ENCODE peak calls at places on chromosomes 6 and 20, in eight cellular contexts. Z is SJSA1; F is Panc1; J is stomach; G is CD8-positive, alpha-beta memory T cell; Y is PC-3; D is neural progenitor cell; R is heart right ventricle. N is an unnamed sample. For H3K36me3 and H3K4me1, the result is how much of the 10 kb centered on the place peaks cover.

GRCh38 chr20:19992996-19993908 is 23.9 kb upstream of the NAA20 start:
- DNase-seq in J (no peak), Z (peak), G (no peak), D (no peak), R (no peak), F (no peak), Y (peak), N (no peak)

GRCh38 chr6:82015526-82015925 is 232.0 kb downstream of the IBTK start:
- DNase-seq in F (no peak), J (no peak), G (no peak), Y (no peak), D (no peak), R (no peak), Z (no peak), N (no peak)

GRCh38 chr6:108260126-108260808 is 573 bp downstream of the SNX3 start:
- DNase-seq in Y (peak), J (peak), R (no peak), G (no peak), Z (peak), D (peak), F (no peak), N (peak)

GRCh38 chr6:81727876-81728517 is 24.5 kb downstream of the TENT5A start:
- DNase-seq in Z (no peak), D (no peak), Y (peak), J (peak), G (no peak), R (no peak), F (no peak), N (no peak)

GRCh38 chr20:7981374-7981773 is 38.2 kb downstream of the TMX4 start:
- DNase-seq in F (no peak), R (no peak), G (no peak), J (no peak), Y (no peak), D (no peak), Z (no peak), N (no peak)

GRCh38 chr6:95078457-95078856 is 498.9 kb upstream of the MANEA start:
- DNase-seq in D (no peak), J (no peak), F (no peak), Y (no peak), G (no peak), Z (no peak), R (no peak), N (no peak)

GRCh38 chr6:64445038-64445437 is 809.4 kb downstream of the PHF3 start:
- DNase-seq in D (no peak), Z (no peak), G (no peak), R (no peak), F (no peak), J (no peak), Y (no peak), N (no peak)

GRCh38 chr6:15266423-15266996 is 20.6 kb downstream of the JARID2 start:
- DNase-seq in J (no peak), G (no peak), Y (no peak), R (no peak), F (no peak), Z (peak), D (no peak), N (no peak)

GRCh38 chr6:120584111-120584760 is 750.0 kb downstream of the TBC1D32 start:
- DNase-seq in R (no peak), J (no peak), Z (no peak), D (peak), G (no peak), F (no peak), Y (no peak), N (no peak)
- H3K36me3 ChIP-seq in R (under half), J (under half), Z (under half), D (under half), G (under half), F (under half), Y (under half), N (under half)

GRCh38 chr6:156879235-156879995 is 102.2 kb downstream of the ARID1B start:
- DNase-seq in G (no peak), Y (no peak), D (no peak), R (no peak), Z (no peak), J (no peak), F (no peak), N (no peak)

GRCh38 chr6:156881687-156882629 is 104.8 kb downstream of the ARID1B start:
- DNase-seq in F (no peak), G (no peak), R (no peak), Z (no peak), D (no peak), J (no peak), Y (no peak), N (no peak)

GRCh38 chr6:156883497-156884252 is 106.5 kb downstream of the ARID1B start:
- DNase-seq in D (no peak), F (no peak), Z (no peak), G (peak), Y (no peak), J (peak), R (no peak), N (no peak)

GRCh38 chr6:156878688-156879087 is 101.5 kb downstream of the ARID1B start:
- DNase-seq in G (no peak), D (no peak), J (no peak), Z (no peak), Y (no peak), F (no peak), R (no peak), N (no peak)

DNA sequence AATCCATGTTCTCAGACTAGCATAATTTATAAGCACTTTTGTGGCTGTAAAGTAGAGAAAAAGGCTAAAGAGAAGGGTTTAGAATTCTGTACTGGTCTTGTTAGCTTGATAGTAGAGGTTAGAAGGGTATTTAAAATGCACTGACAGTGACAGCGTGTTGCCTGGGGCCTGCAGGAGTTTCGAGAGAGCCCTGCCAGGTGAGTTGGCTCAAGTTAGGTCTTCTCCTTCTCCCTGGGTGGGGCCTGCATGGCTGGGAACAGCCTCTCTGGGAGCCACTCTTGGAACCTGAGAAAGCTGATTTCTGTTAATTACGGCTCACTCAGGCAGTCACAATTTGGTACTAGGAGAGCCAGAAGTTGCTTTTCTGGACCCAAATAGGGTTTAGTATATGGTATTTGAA is 103.7 kb downstream of the ARID1B start:
- DNase-seq in J (peak), F (no peak), G (no peak), D (no peak), R (no peak), Z (no peak), Y (no peak), N (no peak)
- H3K4me1 ChIP-seq in J (half or more), F (under half), G (under half), D (under half), R (half or more), Z (under half), Y (under half), N (under half)

DNA sequence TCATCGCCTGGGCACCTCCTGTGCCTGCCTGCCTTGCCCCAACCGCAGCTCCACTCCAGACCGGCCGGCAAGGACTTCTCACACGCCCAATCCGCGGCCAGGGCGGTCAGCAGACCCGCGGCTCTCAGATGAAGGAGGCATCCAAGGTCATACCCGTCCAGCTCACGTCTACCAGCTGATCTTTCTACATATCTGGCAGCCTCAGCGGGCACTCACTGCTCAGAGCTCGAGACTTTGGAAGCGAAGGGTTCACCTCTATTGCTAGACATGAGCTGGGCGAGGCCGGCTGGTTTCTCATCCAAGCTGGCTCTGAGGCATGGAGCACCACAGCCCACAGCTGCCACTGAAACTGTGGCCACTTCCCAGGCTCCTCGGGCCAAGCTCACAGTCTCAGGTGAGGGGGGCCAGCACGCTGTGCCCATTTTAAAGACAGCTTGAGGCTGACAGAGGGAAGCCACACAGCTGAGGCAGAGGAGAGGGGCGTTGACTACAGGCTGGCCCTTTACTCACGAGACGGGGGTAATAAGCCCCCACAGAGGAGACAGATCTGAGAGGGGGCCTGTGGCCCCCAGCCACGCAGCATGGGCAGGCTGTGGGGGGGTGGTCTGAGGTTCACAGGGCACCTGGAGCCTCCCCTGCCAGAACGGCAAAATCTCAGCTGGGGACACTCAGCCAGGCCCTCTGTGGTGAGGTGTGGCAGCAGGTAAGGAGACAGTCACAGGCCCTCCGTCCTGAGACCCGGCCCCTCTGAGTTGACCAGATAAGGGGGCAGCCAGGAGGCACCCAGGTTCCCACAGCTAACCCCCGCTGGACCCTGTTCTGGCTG is 2.0 kb downstream of the LAMA5 start:
- DNase-seq in Z (no peak), R (peak), J (peak), Y (no peak), F (no peak), G (no peak), D (no peak), N (no peak)
- H3K36me3 ChIP-seq in Z (under half), R (under half), J (under half), Y (under half), F (under half), G (under half), D (under half), N (under half)

DNA sequence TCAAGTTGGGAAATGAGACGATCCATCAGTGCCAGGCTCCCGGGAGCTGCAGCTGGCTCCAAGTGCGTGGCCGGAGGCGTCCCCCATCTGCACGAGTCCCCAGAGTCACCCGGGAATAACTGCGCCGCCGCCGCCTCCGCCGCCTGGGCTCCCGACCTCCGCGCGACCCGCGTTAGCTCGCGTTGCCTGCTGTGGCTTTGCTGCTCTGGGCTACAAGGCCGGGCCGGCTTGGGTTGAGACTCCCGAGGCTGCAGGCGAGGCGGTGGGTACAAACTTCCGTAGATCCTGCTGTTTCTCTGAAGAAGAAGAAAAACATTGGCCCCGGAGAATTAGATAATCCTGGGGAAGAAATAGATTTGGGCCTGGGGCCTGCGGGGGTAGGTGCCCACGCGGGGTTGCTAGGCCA is 7.4 kb upstream of the LAMP5 start:
- DNase-seq in J (no peak), Y (no peak), G (no peak), Z (no peak), D (peak), R (peak), F (no peak), N (no peak)
- H3K4me1 ChIP-seq in J (under half), Y (under half), G (under half), Z (under half), D (under half), R (under half), F (under half), N (under half)

GRCh38 chr20:35030136-35030535 is 62.5 kb downstream of the TRPC4AP start:
- DNase-seq in G (no peak), Y (no peak), R (no peak), D (no peak), F (no peak), J (no peak), Z (no peak), N (no peak)
- H3K36me3 ChIP-seq in G (under half), Y (under half), R (half or more), D (under half), F (under half), J (under half), Z (half or more), N (under half)

DNA sequence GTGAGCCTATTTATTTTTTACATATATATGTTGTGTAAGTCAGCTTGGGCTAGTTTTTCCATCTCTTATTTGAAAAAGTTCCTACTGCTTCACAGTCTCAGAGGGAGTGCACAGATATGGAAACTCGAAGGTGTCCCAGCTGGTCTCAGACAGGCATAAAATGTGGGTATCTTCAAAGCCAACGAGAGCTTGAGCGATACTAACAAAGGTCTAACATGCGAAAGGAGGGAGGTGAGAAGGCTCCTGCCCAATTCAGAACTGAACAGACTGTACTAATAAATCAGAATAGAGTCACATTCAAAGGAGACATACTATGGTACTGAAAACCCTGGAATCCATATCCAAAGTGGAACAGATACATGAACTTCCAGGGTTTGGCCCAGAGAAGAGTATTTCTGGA is 113.0 kb downstream of the PREX1 start:
- DNase-seq in F (no peak), G (no peak), J (no peak), D (no peak), Z (no peak), Y (no peak), R (no peak), N (no peak)
- H3K4me1 ChIP-seq in F (under half), G (half or more), J (under half), D (under half), Z (under half), Y (under half), R (half or more), N (under half)

GRCh38 chr6:18388942-18389341 is 1.8 kb downstream of the RNF144B start:
- DNase-seq in D (no peak), R (no peak), Z (peak), J (no peak), G (no peak), Y (peak), F (peak), N (no peak)

GRCh38 chr6:18387061-18387721 is at the start of gene RNF144B:
- DNase-seq in D (peak), J (peak), R (peak), F (peak), Y (peak), Z (peak), G (peak), N (peak)

GRCh38 chr6:18386302-18386976 is 711 bp upstream of the RNF144B start:
- DNase-seq in F (no peak), G (no peak), Z (no peak), D (peak), J (peak), Y (no peak), R (peak), N (no peak)

GRCh38 chr6:18389479-18389878 is 2.3 kb downstream of the RNF144B start:
- DNase-seq in D (no peak), F (no peak), G (no peak), R (no peak), Y (peak), Z (no peak), J (no peak), N (no peak)

DNA sequence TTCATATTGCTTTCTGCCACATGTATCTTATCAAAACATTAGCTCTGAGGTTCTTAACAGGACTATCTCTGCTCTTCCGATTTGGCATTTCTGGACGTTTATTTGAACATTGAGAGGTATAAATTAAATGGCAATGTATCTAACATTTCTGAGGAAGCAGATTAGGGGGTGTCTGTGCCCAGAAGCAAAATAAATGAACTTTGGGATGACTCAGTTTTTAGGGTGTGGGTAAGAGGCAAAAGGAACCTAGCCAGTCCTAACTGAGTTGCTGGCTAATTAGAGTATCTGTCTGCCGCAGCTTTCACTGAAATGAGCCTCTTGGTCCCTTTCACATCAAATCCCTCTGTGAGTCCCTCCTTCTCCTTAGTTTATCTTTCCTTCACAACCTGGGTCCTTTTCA is 1.1 kb downstream of the RNF144B start:
- DNase-seq in Z (peak), R (no peak), F (no peak), D (no peak), J (no peak), Y (peak), G (no peak), N (no peak)
- H3K36me3 ChIP-seq in Z (under half), R (under half), F (under half), D (under half), J (under half), Y (under half), G (under half), N (under half)

GRCh38 chr6:36066817-36067216 is 39.2 kb downstream of the MAPK14 start:
- DNase-seq in D (no peak), R (no peak), G (no peak), Z (no peak), J (no peak), Y (no peak), F (no peak), N (no peak)
- H3K4me1 ChIP-seq in D (under half), R (half or more), G (under half), Z (under half), J (under half), Y (under half), F (under half), N (under half)

GRCh38 chr6:43193929-43194328 is 11.9 kb downstream of the CUL9 start:
- DNase-seq in Y (no peak), R (no peak), J (no peak), D (no peak), F (no peak), Z (no peak), G (no peak), N (no peak)

GRCh38 chr6:43188426-43188825 is 6.4 kb downstream of the CUL9 start:
- DNase-seq in J (no peak), Z (no peak), F (no peak), D (no peak), R (no peak), Y (no peak), G (no peak), N (no peak)

GRCh38 chr6:43196337-43196736 is 14.3 kb downstream of the CUL9 start:
- DNase-seq in Y (no peak), D (no peak), F (no peak), J (no peak), Z (no peak), R (no peak), G (no peak), N (no peak)

GRCh38 chr6:43189905-43190304 is 7.9 kb downstream of the CUL9 start:
- DNase-seq in R (no peak), G (no peak), F (no peak), Z (no peak), J (no peak), Y (no peak), D (no peak), N (no peak)

GRCh38 chr6:43192911-43193310 is 10.9 kb downstream of the CUL9 start:
- DNase-seq in Z (no peak), Y (no peak), D (no peak), G (no peak), R (no peak), J (no peak), F (no peak), N (no peak)
- H3K36me3 ChIP-seq in Z (under half), Y (under half), D (under half), G (under half), R (half or more), J (under half), F (under half), N (under half)

GRCh38 chr6:12190252-12190651 is 99.9 kb upstream of the EDN1 start:
- DNase-seq in Y (no peak), G (no peak), F (no peak), D (peak), Z (no peak), R (no peak), J (no peak), N (no peak)

GRCh38 chr6:12185081-12185673 is 105.0 kb upstream of the EDN1 start:
- DNase-seq in D (no peak), Y (no peak), F (no peak), Z (no peak), G (no peak), J (no peak), R (no peak), N (no peak)

GRCh38 chr6:12186543-12186942 is 103.6 kb upstream of the EDN1 start:
- DNase-seq in J (no peak), G (no peak), R (no peak), Y (no peak), D (no peak), F (no peak), Z (no peak), N (no peak)

GRCh38 chr6:12189150-12189549 is 101.0 kb upstream of the EDN1 start:
- DNase-seq in R (no peak), F (no peak), Y (no peak), J (no peak), Z (no peak), G (no peak), D (no peak), N (no peak)
- H3K4me1 ChIP-seq in R (under half), F (under half), Y (under half), J (under half), Z (under half), G (under half), D (under half), N (under half)